ENCODE peak calls at places on chromosome 2, in six cellular contexts. One of them, this sample, is unnamed.

GRCh38 chr2:19899853-19900525 is 1.8 kb downstream of the TTC32 start:
- DNase-seq in WTC11: no peak
- DNase-seq in coronary artery: no peak
- DNase-seq in IMR-90: no peak
- DNase-seq in cardiac fibroblast: no peak
- DNase-seq in B cell: no peak
- DNase-seq in this sample: no peak

GRCh38 chr2:99421469-99421868 is 68.3 kb downstream of the REV1 start:
- DNase-seq in WTC11: no peak
- DNase-seq in coronary artery: no peak
- DNase-seq in IMR-90: peak; percentile 62
- DNase-seq in cardiac fibroblast: peak; percentile 49
- DNase-seq in B cell: no peak
- DNase-seq in this sample: no peak

GRCh38 chr2:236254021-236254420 is 10.2 kb downstream of the ASB18 start:
- DNase-seq in WTC11: no peak
- DNase-seq in coronary artery: no peak
- DNase-seq in IMR-90: no peak
- DNase-seq in cardiac fibroblast: no peak
- DNase-seq in B cell: no peak
- DNase-seq in this sample: no peak

GRCh38 chr2:83079007-83079406 is 1380.1 kb downstream of the SUCLG1 start:
- DNase-seq in WTC11: no peak
- DNase-seq in coronary artery: no peak
- DNase-seq in IMR-90: no peak
- DNase-seq in cardiac fibroblast: no peak
- DNase-seq in B cell: no peak
- DNase-seq in this sample: no peak

GRCh38 chr2:231110551-231110950 is 14.3 kb downstream of the HTR2B start:
- DNase-seq in WTC11: no peak
- DNase-seq in coronary artery: no peak
- DNase-seq in IMR-90: peak; percentile 60
- DNase-seq in cardiac fibroblast: peak; percentile 85
- DNase-seq in B cell: no peak
- DNase-seq in this sample: no peak

GRCh38 chr2:177553176-177553909 is 160.8 kb downstream of the AGPS start:
- DNase-seq in WTC11: no peak
- DNase-seq in coronary artery: no peak
- DNase-seq in IMR-90: peak; percentile 28
- DNase-seq in cardiac fibroblast: peak; percentile 25
- DNase-seq in B cell: no peak
- DNase-seq in this sample: no peak

GRCh38 chr2:128354161-128354560 is 35.5 kb upstream of the HS6ST1 start:
- DNase-seq in WTC11: no peak
- DNase-seq in coronary artery: peak; percentile 53
- DNase-seq in IMR-90: no peak
- DNase-seq in cardiac fibroblast: no peak
- DNase-seq in B cell: no peak
- DNase-seq in this sample: no peak

GRCh38 chr2:54999182-54999581 is 51.1 kb downstream of the RTN4 start:
- DNase-seq in WTC11: no peak
- DNase-seq in coronary artery: no peak
- DNase-seq in IMR-90: peak; percentile 77
- DNase-seq in cardiac fibroblast: peak; percentile 59
- DNase-seq in B cell: no peak
- DNase-seq in this sample: peak; percentile 12

GRCh38 chr2:30222636-30223360 is 8.5 kb upstream of the LBH start:
- DNase-seq in WTC11: no peak
- DNase-seq in coronary artery: peak; percentile 68
- DNase-seq in IMR-90: no peak
- DNase-seq in cardiac fibroblast: no peak
- DNase-seq in B cell: no peak
- DNase-seq in this sample: no peak

GRCh38 chr2:146837857-146838256 is 1007.0 kb upstream of the ACVR2A start:
- DNase-seq in WTC11: no peak
- DNase-seq in coronary artery: no peak
- DNase-seq in IMR-90: no peak
- DNase-seq in cardiac fibroblast: no peak
- DNase-seq in B cell: no peak
- DNase-seq in this sample: no peak

GRCh38 chr2:181894381-181894780 is 2.9 kb downstream of the ITPRID2 start:
- DNase-seq in WTC11: no peak
- DNase-seq in coronary artery: no peak
- DNase-seq in IMR-90: no peak
- DNase-seq in cardiac fibroblast: no peak
- DNase-seq in B cell: no peak
- DNase-seq in this sample: no peak

GRCh38 chr2:1162768-1163584 is 212.3 kb downstream of the SNTG2 start:
- DNase-seq in WTC11: no peak
- DNase-seq in coronary artery: no peak
- DNase-seq in IMR-90: no peak
- DNase-seq in cardiac fibroblast: no peak
- DNase-seq in B cell: no peak
- DNase-seq in this sample: peak; percentile 70

GRCh38 chr2:196592912-196593881 is 46.3 kb upstream of the CCDC150 start:
- DNase-seq in WTC11: peak; percentile 61
- DNase-seq in coronary artery: peak; percentile 73
- DNase-seq in IMR-90: peak; percentile 57
- DNase-seq in cardiac fibroblast: peak; percentile 63
- DNase-seq in B cell: no peak
- DNase-seq in this sample: peak; percentile 27
- TF ChIP-seq CTCF in WTC11: no peak
- TF ChIP-seq CTCF in coronary artery: no peak
- TF ChIP-seq CTCF in IMR-90: no peak
- TF ChIP-seq CTCF in cardiac fibroblast: no peak
- TF ChIP-seq CTCF in B cell: no peak
- TF ChIP-seq CTCF in this sample: no peak

GRCh38 chr2:80531319-80531718 is 226.8 kb upstream of the LRRTM1 start:
- DNase-seq in WTC11: no peak
- DNase-seq in coronary artery: no peak
- DNase-seq in IMR-90: no peak
- DNase-seq in cardiac fibroblast: no peak
- DNase-seq in B cell: no peak
- DNase-seq in this sample: no peak
- TF ChIP-seq CTCF in WTC11: no peak
- TF ChIP-seq CTCF in coronary artery: no peak
- TF ChIP-seq CTCF in IMR-90: no peak
- TF ChIP-seq CTCF in cardiac fibroblast: no peak
- TF ChIP-seq CTCF in B cell: no peak
- TF ChIP-seq CTCF in this sample: no peak

GRCh38 chr2:9095690-9096089 is 92.2 kb upstream of the MBOAT2 start:
- DNase-seq in WTC11: peak; percentile 67
- DNase-seq in coronary artery: no peak
- DNase-seq in IMR-90: peak; percentile 44
- DNase-seq in cardiac fibroblast: peak; percentile 68
- DNase-seq in B cell: no peak
- DNase-seq in this sample: peak; percentile 16
- TF ChIP-seq CTCF in WTC11: no peak
- TF ChIP-seq CTCF in coronary artery: no peak
- TF ChIP-seq CTCF in IMR-90: peak; percentile 42
- TF ChIP-seq CTCF in cardiac fibroblast: peak; percentile 5
- TF ChIP-seq CTCF in B cell: no peak
- TF ChIP-seq CTCF in this sample: no peak

GRCh38 chr2:28960401-28960800 is 20.7 kb upstream of the TOGARAM2 start:
- DNase-seq in WTC11: no peak
- DNase-seq in coronary artery: no peak
- DNase-seq in IMR-90: no peak
- DNase-seq in cardiac fibroblast: no peak
- DNase-seq in B cell: no peak
- DNase-seq in this sample: no peak

GRCh38 chr2:28958689-28959088 is 22.4 kb upstream of the TOGARAM2 start:
- DNase-seq in WTC11: peak; percentile 58
- DNase-seq in coronary artery: peak; percentile 82
- DNase-seq in IMR-90: peak; percentile 74
- DNase-seq in cardiac fibroblast: peak; percentile 86
- DNase-seq in B cell: no peak
- DNase-seq in this sample: peak; percentile 40

GRCh38 chr2:28955492-28955891 is 25.6 kb upstream of the TOGARAM2 start:
- DNase-seq in WTC11: no peak
- DNase-seq in coronary artery: no peak
- DNase-seq in IMR-90: no peak
- DNase-seq in cardiac fibroblast: no peak
- DNase-seq in B cell: no peak
- DNase-seq in this sample: no peak

GRCh38 chr2:28956415-28956826 is 24.7 kb upstream of the TOGARAM2 start:
- DNase-seq in WTC11: peak; percentile 69
- DNase-seq in coronary artery: no peak
- DNase-seq in IMR-90: no peak
- DNase-seq in cardiac fibroblast: peak; percentile 34
- DNase-seq in B cell: no peak
- DNase-seq in this sample: peak; percentile 72

GRCh38 chr2:28956890-28957289 is 24.2 kb upstream of the TOGARAM2 start:
- DNase-seq in WTC11: peak; percentile 33
- DNase-seq in coronary artery: no peak
- DNase-seq in IMR-90: no peak
- DNase-seq in cardiac fibroblast: peak; percentile 15
- DNase-seq in B cell: no peak
- DNase-seq in this sample: peak; percentile 37
- TF ChIP-seq CTCF in WTC11: peak; percentile 21
- TF ChIP-seq CTCF in coronary artery: no peak
- TF ChIP-seq CTCF in IMR-90: peak; percentile 38
- TF ChIP-seq CTCF in cardiac fibroblast: peak; percentile 29
- TF ChIP-seq CTCF in B cell: no peak
- TF ChIP-seq CTCF in this sample: peak; percentile 49

DNA sequence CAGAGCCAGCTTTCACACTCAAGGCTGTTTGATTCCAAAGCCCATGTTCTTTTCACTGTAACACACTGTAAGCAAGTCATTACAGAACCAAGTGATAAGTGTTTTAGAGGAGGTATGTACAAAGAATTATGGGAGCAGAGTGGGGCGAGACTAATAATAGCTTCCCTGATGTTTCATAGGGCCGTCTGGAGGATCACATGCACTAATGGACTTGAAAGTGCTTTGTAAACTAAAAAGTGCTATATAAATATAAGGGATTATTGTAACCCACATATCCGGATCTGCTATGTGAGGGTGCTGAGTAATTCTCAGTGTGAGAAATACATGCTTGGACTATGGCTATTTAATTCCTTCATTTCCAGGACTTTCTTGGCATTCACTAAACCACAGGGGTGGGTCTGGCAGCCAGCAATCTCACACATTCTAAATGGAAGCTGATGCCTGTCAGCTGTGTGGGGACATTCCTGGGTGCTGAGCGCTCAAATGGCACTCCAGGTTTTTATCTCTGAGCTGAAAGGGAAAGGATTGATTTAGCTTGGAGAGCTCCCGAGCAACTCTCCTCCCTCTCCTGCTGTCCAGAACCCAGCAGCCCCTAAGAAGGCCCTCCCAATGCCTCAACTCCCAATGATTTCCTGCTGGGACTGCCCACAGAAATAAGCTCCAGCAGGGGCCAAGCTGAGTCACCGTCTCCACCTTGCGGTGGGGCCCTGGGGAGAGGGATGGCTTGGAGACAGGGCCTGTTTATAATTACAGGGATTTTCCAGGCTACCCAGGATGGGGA is 222.8 kb downstream of the SOX11 start:
- DNase-seq in WTC11: no peak
- DNase-seq in coronary artery: no peak
- DNase-seq in IMR-90: peak; percentile 87
- DNase-seq in cardiac fibroblast: peak; percentile 1
- DNase-seq in B cell: no peak
- DNase-seq in this sample: no peak
- TF ChIP-seq CTCF in WTC11: no peak
- TF ChIP-seq CTCF in coronary artery: no peak
- TF ChIP-seq CTCF in IMR-90: peak; percentile 44
- TF ChIP-seq CTCF in cardiac fibroblast: no peak
- TF ChIP-seq CTCF in B cell: no peak
- TF ChIP-seq CTCF in this sample: no peak

DNA sequence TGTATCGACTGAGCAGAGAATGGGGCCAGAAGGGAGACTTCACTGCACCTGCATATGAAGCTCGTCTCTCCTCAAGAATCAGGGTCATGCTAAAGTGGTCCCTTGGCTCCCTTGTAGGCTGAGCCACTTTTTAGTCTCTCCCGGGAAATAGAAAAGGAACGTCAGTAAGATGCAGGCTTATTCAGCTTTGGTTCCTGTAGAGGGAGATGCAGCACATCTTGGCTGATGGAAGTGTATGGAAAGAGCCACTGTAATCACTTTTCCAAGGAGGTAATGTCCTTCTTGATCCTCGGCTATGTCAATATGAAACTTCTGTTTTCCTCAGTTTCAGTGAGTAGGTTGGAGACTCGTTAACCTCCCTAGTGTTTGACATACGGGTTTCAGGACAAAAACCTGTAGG is 235.2 kb downstream of the GCA start:
- DNase-seq in WTC11: no peak
- DNase-seq in coronary artery: no peak
- DNase-seq in IMR-90: no peak
- DNase-seq in cardiac fibroblast: no peak
- DNase-seq in B cell: no peak
- DNase-seq in this sample: no peak
- TF ChIP-seq CTCF in WTC11: no peak
- TF ChIP-seq CTCF in coronary artery: no peak
- TF ChIP-seq CTCF in IMR-90: no peak
- TF ChIP-seq CTCF in cardiac fibroblast: no peak
- TF ChIP-seq CTCF in B cell: no peak
- TF ChIP-seq CTCF in this sample: no peak

DNA sequence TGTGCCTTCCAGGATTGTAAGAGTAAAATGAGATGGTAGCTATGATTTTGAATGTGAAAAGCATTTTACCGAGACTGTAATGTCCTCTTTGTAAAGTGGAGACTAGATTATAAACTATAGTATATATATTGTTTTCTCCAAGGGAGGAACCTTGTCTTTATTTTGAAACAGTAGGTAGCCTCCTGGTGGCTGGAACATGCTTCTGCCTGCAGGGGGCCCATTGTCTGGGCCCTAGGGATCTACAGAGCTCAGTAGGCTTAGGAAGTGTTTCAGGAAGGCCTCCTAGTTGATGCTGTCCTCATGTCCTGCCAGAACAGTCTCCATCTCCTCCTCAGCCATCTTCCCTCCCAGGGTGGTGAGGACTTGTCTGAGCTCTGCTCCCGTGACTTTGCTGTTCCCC is 3.0 kb downstream of the PIKFYVE start:
- DNase-seq in WTC11: no peak
- DNase-seq in coronary artery: no peak
- DNase-seq in IMR-90: no peak
- DNase-seq in cardiac fibroblast: no peak
- DNase-seq in B cell: no peak
- DNase-seq in this sample: peak; percentile 21
- TF ChIP-seq CTCF in WTC11: no peak
- TF ChIP-seq CTCF in coronary artery: no peak
- TF ChIP-seq CTCF in IMR-90: peak; percentile 20
- TF ChIP-seq CTCF in cardiac fibroblast: peak; percentile 10
- TF ChIP-seq CTCF in B cell: no peak
- TF ChIP-seq CTCF in this sample: peak; percentile 20

GRCh38 chr2:187594801-187595200 is 40.6 kb upstream of the TFPI start:
- DNase-seq in WTC11: no peak
- DNase-seq in coronary artery: no peak
- DNase-seq in IMR-90: peak; percentile 44
- DNase-seq in cardiac fibroblast: no peak
- DNase-seq in B cell: no peak
- DNase-seq in this sample: no peak
- TF ChIP-seq CTCF in WTC11: no peak
- TF ChIP-seq CTCF in coronary artery: no peak
- TF ChIP-seq CTCF in IMR-90: peak; percentile 49
- TF ChIP-seq CTCF in cardiac fibroblast: no peak
- TF ChIP-seq CTCF in B cell: no peak
- TF ChIP-seq CTCF in this sample: no peak

GRCh38 chr2:33412920-33413319 is 63.5 kb upstream of the RASGRP3 start:
- DNase-seq in WTC11: no peak
- DNase-seq in coronary artery: no peak
- DNase-seq in IMR-90: peak; percentile 76
- DNase-seq in cardiac fibroblast: peak; percentile 80
- DNase-seq in B cell: no peak
- DNase-seq in this sample: no peak
- TF ChIP-seq CTCF in WTC11: no peak
- TF ChIP-seq CTCF in coronary artery: no peak
- TF ChIP-seq CTCF in IMR-90: peak; percentile 58
- TF ChIP-seq CTCF in cardiac fibroblast: peak; percentile 63
- TF ChIP-seq CTCF in B cell: no peak
- TF ChIP-seq CTCF in this sample: no peak

This sample was measured in activated CD8-positive, alpha-beta T cell treated with anti-CD3 and anti-CD28 coated beads for 36 hours.